ENCODE peak calls at places on chromosomes 1 and 21, in eight cellular contexts. W is neural progenitor cell, J is SK-N-SH, X is GM23338, O is hepatocyte, S is OCI-LY7, P is HCT116, E is GM23248. H is an unnamed sample.

GRCh38 chr1:55039342-55040082 is at the start of gene PCSK9:
- DNase-seq in S (no peak), W (peak; percentile 73), E (peak; percentile 45), J (peak; percentile 73), P (peak; percentile 60), O (peak; percentile 77), X (peak; percentile 81), H (peak; percentile 39)

GRCh38 chr1:70675737-70676156 is 264.7 kb downstream of the CTH start:
- DNase-seq in S (peak; percentile 72), E (no peak), J (no peak), X (peak; percentile 79), W (peak; percentile 53), O (no peak), P (no peak), H (no peak)

GRCh38 chr1:39047374-39048229 is 21.5 kb downstream of the NDUFS5 start:
- DNase-seq in E (peak; percentile 96), X (no peak), W (no peak), O (peak; percentile 72), P (no peak), S (peak; percentile 37), J (no peak), H (peak; percentile 20)

GRCh38 chr1:244239261-244239770 is 188.2 kb downstream of the ZBTB18 start:
- DNase-seq in J (no peak), W (no peak), E (no peak), P (no peak), O (no peak), X (no peak), S (no peak), H (no peak)

GRCh38 chr21:27719226-27719625 is 752.3 kb upstream of the ADAMTS5 start:
- DNase-seq in S (no peak), J (no peak), E (no peak), X (no peak), W (no peak), O (no peak), P (no peak), H (no peak)

GRCh38 chr21:25494804-25495203 is 112.5 kb downstream of the MRPL39 start:
- DNase-seq in X (no peak), P (no peak), S (no peak), E (no peak), W (no peak), O (no peak), J (no peak), H (no peak)

GRCh38 chr1:25486602-25487001 is 55.9 kb downstream of the MACO1 start:
- DNase-seq in X (peak; percentile 73), S (peak; percentile 15), J (no peak), E (peak; percentile 62), P (no peak), O (no peak), W (no peak), H (no peak)

GRCh38 chr1:26734501-26735058 is 38.8 kb downstream of the ARID1A start:
- DNase-seq in O (no peak), P (no peak), X (no peak), J (no peak), S (no peak), W (no peak), E (peak; percentile 48), H (peak; percentile 45)

GRCh38 chr21:28936036-28936435 is 56.6 kb downstream of the LTN1 start:
- DNase-seq in J (no peak), E (no peak), W (no peak), S (no peak), P (no peak), O (no peak), X (no peak), H (no peak)

GRCh38 chr1:31944205-31945089 is 6.3 kb upstream of the PTP4A2 start:
- DNase-seq in S (peak; percentile 90), O (peak; percentile 95), E (peak; percentile 97), W (peak; percentile 94), X (peak; percentile 98), P (peak; percentile 66), J (no peak), H (peak; percentile 53)

GRCh38 chr1:66247415-66248208 is 286.3 kb upstream of the SGIP1 start:
- DNase-seq in P (no peak), S (no peak), W (no peak), J (no peak), O (no peak), E (no peak), X (no peak), H (no peak)

GRCh38 chr1:199954701-199955100 is 72.8 kb upstream of the NR5A2 start:
- DNase-seq in S (peak; percentile 74), E (peak; percentile 14), P (no peak), X (peak; percentile 85), J (peak; percentile 44), O (peak; percentile 41), W (peak; percentile 70), H (peak; percentile 67)

GRCh38 chr1:214102907-214103306 is 115.1 kb downstream of the PROX1 start:
- DNase-seq in P (peak; percentile 81), E (peak; percentile 69), S (no peak), J (no peak), O (peak; percentile 64), X (no peak), W (peak; percentile 21), H (peak; percentile 96)

GRCh38 chr1:226772456-226773139 is 33.5 kb upstream of the ITPKB start:
- DNase-seq in P (no peak), W (no peak), O (no peak), X (no peak), J (no peak), E (no peak), S (peak; percentile 51), H (no peak)

GRCh38 chr1:67261646-67262045 is 46.0 kb upstream of the IL12RB2 start:
- DNase-seq in P (no peak), E (no peak), O (peak; percentile 11), J (no peak), S (peak; percentile 17), W (peak; percentile 44), X (peak; percentile 42), H (no peak)

GRCh38 chr1:53341961-53342707 is 14.3 kb upstream of the LRP8 start:
- DNase-seq in E (no peak), J (no peak), W (no peak), S (no peak), X (no peak), O (no peak), P (no peak), H (no peak)

GRCh38 chr1:240998024-240998423 is 359.0 kb downstream of the RGS7 start:
- DNase-seq in X (no peak), J (no peak), E (peak; percentile 42), P (no peak), S (no peak), W (no peak), O (no peak), H (peak; percentile 81)

GRCh38 chr21:45391743-45392079 is 13.3 kb upstream of the COL18A1 start:
- DNase-seq in E (no peak), O (no peak), J (no peak), X (no peak), P (no peak), S (no peak), W (no peak), H (no peak)

GRCh38 chr1:115158181-115158580 is 68.9 kb upstream of the TSPAN2 start:
- DNase-seq in E (peak; percentile 93), S (no peak), J (no peak), P (no peak), W (no peak), O (no peak), X (no peak), H (peak; percentile 39)

GRCh38 chr1:41358152-41358937 is 2.9 kb upstream of the FOXO6 start:
- DNase-seq in W (peak; percentile 37), X (peak; percentile 61), S (no peak), E (no peak), J (no peak), P (no peak), O (no peak), H (no peak)

GRCh38 chr1:184532199-184532598 is 145.4 kb downstream of the C1orf21 start:
- DNase-seq in E (peak; percentile 17), S (no peak), X (no peak), J (no peak), O (no peak), W (no peak), P (no peak), H (no peak)

GRCh38 chr21:43027846-43028731 is 47.5 kb downstream of the CBS start:
- DNase-seq in S (no peak), J (no peak), X (no peak), P (no peak), E (no peak), O (no peak), W (no peak), H (no peak)

DNA sequence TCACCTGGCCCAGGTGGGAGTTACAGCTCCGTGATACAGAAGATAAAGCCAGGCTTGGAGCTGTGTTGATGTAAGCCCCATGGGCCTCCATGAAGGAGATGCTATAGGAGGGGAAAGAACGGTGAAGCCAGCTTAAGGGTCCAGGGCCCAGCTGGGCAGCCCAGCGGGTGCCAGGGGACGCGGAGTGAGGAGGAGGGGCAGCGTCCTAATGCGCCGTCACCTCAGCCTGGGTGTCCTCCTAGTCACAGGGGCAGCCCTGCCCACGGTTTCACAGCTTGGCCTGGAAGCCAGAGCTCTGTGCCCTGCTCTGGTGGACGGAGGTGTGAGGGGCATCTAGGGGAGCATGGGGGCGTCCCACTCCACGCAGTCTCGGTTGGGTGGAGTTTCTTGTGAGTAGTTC is 52.7 kb upstream of the TTC34 start:
- DNase-seq in P (no peak), X (no peak), J (no peak), S (no peak), O (no peak), W (no peak), E (no peak), H (no peak)
- TF ChIP-seq EZH2phosphoT487 in P (no peak), X (no peak), J (no peak), S (no peak), O (no peak), W (no peak), E (no peak), H (no peak)

GRCh38 chr1:110888641-110889040 is 15.7 kb downstream of the CD53 start:
- DNase-seq in O (no peak), E (no peak), W (no peak), J (no peak), P (no peak), S (no peak), X (no peak), H (no peak)
- H3K4me3 ChIP-seq in O (no peak overlapping the region), E (no peak overlapping the region), W (no peak overlapping the region), J (no peak overlapping the region), P (no peak overlapping the region), S (no peak overlapping the region), X (no peak overlapping the region), H (no peak overlapping the region)

GRCh38 chr1:234517087-234517802 is 38.3 kb upstream of the TARBP1 start:
- DNase-seq in E (no peak), O (no peak), W (no peak), X (no peak), J (no peak), S (no peak), P (no peak), H (no peak)
- H3K4me2 ChIP-seq in E (no peak overlapping the region), O (no peak overlapping the region), W (no peak overlapping the region), X (no peak overlapping the region), J (no peak overlapping the region), S (no peak overlapping the region), P (no peak overlapping the region), H (no peak overlapping the region)

GRCh38 chr21:31203371-31204054 is 140.5 kb downstream of the TIAM1 start:
- DNase-seq in J (no peak), S (no peak), E (peak; percentile 70), X (no peak), P (peak; percentile 18), O (no peak), W (no peak), H (peak; percentile 54)
- TF ChIP-seq EZH2phosphoT487 in J (no peak), S (no peak), E (no peak), X (no peak), P (no peak), O (no peak), W (no peak), H (no peak)

H was measured in PC-3.